ENCODE peak calls at places on chromosomes 16 and 17, in seven cellular contexts. F is ovary; S is naive thymus-derived CD4-positive, alpha-beta T cell; L is heart right ventricle; J is brain microvascular endothelial cell; P is HCT116; D is OCI-LY7. U is an unnamed sample.

GRCh38 chr16:7182510-7183109 is 150.0 kb upstream of the RBFOX1 start:
- DNase-seq in J (no peak), L (no peak), D (no peak), S (no peak), P (no peak), F (no peak), U (no peak)

GRCh38 chr16:47037396-47037745 is 63.9 kb upstream of the DNAJA2 start:
- DNase-seq in P (no peak), D (peak; percentile 38), J (no peak), S (peak; percentile 2), F (peak; percentile 74), L (peak; percentile 53), U (no peak)

GRCh38 chr17:73546770-73547345 is 97.4 kb downstream of the SDK2 start:
- DNase-seq in S (no peak), F (no peak), D (peak; percentile 95), L (peak; percentile 26), J (no peak), P (peak; percentile 12), U (no peak)

GRCh38 chr17:31248986-31249385 is 48.1 kb downstream of the OMG start:
- DNase-seq in J (peak; percentile 31), L (no peak), D (no peak), S (no peak), F (no peak), P (no peak), U (no peak)

GRCh38 chr17:74528491-74529199 is 2.6 kb downstream of the CD300LB start:
- DNase-seq in D (peak; percentile 55), L (no peak), P (no peak), J (no peak), F (no peak), S (no peak), U (no peak)

GRCh38 chr16:63623551-63624039 is 1498.3 kb downstream of the CDH11 start:
- DNase-seq in D (no peak), J (no peak), F (no peak), S (no peak), L (no peak), P (no peak), U (no peak)

GRCh38 chr17:83203073-83203471 is 123.7 kb downstream of the METRNL start:
- DNase-seq in P (no peak), L (peak; percentile 50), S (no peak), J (peak; percentile 97), F (peak; percentile 13), D (no peak), U (no peak)

GRCh38 chr16:88847654-88848053 is 9.1 kb downstream of the GALNS start:
- DNase-seq in D (no peak), S (no peak), F (no peak), L (no peak), P (no peak), J (no peak), U (no peak)

GRCh38 chr16:49116873-49117272 is 164.8 kb downstream of the CBLN1 start:
- DNase-seq in S (no peak), L (no peak), D (no peak), J (no peak), P (no peak), F (no peak), U (peak; percentile 15)

GRCh38 chr16:641326-642188 is at the start of gene MCRIP2:
- DNase-seq in L (peak; percentile 90), P (no peak), S (no peak), J (peak; percentile 18), D (peak; percentile 85), F (peak; percentile 91), U (peak; percentile 46)

GRCh38 chr16:11101695-11102522 is 154.1 kb downstream of the SOCS1 start:
- DNase-seq in D (no peak), J (peak; percentile 59), P (no peak), L (no peak), S (no peak), F (no peak), U (no peak)

GRCh38 chr16:4780235-4780634 is 7.9 kb downstream of the SEPTIN12 start:
- DNase-seq in J (no peak), F (no peak), L (no peak), D (no peak), S (no peak), P (no peak), U (no peak)

GRCh38 chr16:3007957-3008748 is 4.6 kb upstream of the CLDN9 start:
- DNase-seq in F (no peak), P (no peak), J (no peak), S (no peak), D (peak; percentile 23), L (no peak), U (no peak)

GRCh38 chr16:31708348-31708747 is 165.3 kb upstream of the ZNF267 start:
- DNase-seq in L (no peak), S (no peak), J (no peak), F (no peak), P (no peak), D (no peak), U (no peak)

GRCh38 chr17:59607817-59608403 is 11.8 kb upstream of the CLTC start:
- DNase-seq in D (peak; percentile 22), P (no peak), J (no peak), S (no peak), F (no peak), L (no peak), U (no peak)

DNA sequence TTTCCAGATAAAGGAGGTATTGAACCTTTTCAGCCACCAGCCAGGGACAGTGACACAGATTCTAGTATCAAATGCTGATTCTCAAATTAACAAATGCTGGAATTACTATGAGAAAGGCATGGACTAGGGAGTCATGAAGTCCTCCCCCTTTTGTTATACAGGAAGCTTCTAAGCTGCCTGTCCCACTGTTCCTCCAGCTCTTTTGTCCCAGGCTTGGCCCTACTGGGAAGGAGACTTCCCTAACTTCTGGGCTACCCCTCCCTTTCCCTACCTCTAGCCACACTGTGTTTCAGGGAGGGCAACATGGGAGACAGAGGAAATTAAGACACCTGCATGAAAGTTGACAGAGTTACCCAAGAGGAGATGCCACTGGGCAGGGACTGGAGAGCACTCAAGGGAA is 192.5 kb downstream of the CDH13 start:
- DNase-seq in J (no peak), L (no peak), D (no peak), S (no peak), F (no peak), P (no peak), U (no peak)
- H3K27ac ChIP-seq in J (no peak overlapping the region), L (no peak overlapping the region), D (no peak overlapping the region), S (no peak overlapping the region), F (no peak overlapping the region), P (no peak overlapping the region), U (no peak overlapping the region)

DNA sequence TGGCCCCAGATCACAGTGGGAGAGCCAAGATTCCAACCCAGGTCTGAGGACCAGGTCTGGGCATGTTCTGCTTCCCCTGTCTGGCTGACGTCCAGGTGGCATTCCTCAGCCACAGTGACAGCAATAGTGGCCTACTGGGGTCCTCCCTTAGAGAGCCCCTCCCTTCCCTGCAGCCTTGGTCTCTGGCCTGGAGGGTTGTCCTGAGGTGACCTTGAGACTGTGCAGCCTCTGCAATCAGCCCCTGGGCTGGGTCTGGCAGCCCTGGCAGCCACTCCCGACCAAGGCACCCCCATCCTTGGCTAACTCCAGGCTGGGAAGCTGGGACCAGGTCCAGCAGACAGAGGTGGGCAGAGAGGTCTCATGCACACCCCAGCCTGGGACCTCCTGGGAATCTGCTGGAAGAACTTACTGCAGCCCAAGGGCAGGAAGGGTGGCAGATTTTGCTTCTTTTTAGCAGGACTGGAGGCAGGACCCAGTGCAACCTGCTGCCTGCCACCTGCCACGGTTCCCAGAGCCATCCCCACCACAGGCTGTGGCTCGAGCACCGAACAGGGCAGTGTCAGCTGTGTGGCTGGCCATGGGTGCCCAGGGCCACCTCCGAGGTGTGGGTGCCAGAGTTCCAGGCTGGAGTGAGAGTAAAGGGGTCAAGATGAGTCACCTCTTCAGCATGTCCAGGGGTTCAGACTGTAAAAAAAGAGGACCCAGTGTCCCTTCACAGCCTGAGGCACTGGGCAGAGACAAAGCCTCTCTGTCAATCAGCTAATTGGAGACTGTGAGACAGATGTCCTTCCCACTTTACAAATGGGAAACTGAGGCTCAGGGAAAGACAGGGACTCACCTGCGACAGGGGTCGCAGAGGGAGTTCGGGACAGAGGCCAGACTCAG is 12.6 kb downstream of the GRB7 start:
- DNase-seq in J (no peak), D (no peak), S (no peak), P (no peak), L (peak; percentile 46), F (no peak), U (no peak)
- H3K27ac ChIP-seq in J (no peak overlapping the region), D (no peak overlapping the region), S (no peak overlapping the region), P (peak overlapping the region; percentile 56), L (peak overlapping the region; percentile 53), F (no peak overlapping the region), U (no peak overlapping the region)

GRCh38 chr16:9048302-9048700 is 43.1 kb upstream of the HAPSTR1 start:
- DNase-seq in P (peak; percentile 29), L (no peak), J (no peak), D (no peak), F (no peak), S (no peak), U (no peak)

GRCh38 chr16:9049241-9049640 is 42.2 kb upstream of the HAPSTR1 start:
- DNase-seq in P (no peak), F (no peak), S (no peak), D (no peak), L (no peak), J (peak; percentile 82), U (no peak)

GRCh38 chr16:9047689-9048301 is 43.6 kb upstream of the HAPSTR1 start:
- DNase-seq in P (peak; percentile 98), J (peak; percentile 99), F (peak; percentile 33), S (no peak), D (no peak), L (peak; percentile 83), U (peak; percentile 71)

GRCh38 chr16:9053006-9053601 is 38.3 kb upstream of the HAPSTR1 start:
- DNase-seq in P (peak; percentile 74), F (no peak), L (peak; percentile 32), D (peak; percentile 52), J (peak; percentile 81), S (no peak), U (no peak)

DNA sequence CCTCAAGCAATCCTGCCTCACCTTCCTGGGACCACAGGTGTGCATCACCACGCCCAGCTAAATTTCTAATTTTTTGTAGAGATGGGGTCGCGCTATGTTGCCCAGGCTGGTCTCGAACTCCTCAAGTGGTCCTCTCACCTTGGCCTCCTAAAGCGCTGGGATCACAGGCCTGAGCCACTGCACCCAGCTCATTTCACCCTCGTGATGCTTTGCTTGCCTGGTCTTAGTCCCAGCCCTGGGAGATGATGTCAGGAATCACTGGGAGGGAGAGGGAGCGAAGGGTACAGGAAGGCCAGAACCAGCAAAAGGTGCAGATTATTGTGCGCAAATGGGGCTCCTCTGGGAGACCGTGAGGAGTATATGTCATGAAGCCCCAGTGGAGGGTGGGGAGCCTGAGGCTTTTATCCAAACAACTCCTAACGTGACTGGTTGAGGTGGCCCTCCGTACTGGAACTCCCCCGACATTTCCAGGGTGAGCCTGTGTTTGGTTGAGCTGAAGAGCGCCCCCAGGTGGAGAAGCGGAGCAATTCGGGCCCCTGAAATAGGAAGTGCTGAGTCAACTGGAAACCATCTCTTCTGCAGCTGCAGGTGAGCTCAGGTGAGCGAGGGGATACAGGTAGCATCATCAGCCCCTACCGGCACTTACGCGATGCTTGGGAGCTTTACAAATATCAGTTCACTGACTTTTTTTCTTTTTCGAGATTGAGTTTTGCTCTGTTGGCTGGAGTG is 41.2 kb upstream of the HAPSTR1 start:
- DNase-seq in F (no peak), L (no peak), J (no peak), D (peak; percentile 27), P (no peak), S (no peak), U (no peak)
- H3K27ac ChIP-seq in F (no peak overlapping the region), L (no peak overlapping the region), J (peak overlapping the region; percentile 78), D (no peak overlapping the region), P (no peak overlapping the region), S (no peak overlapping the region), U (no peak overlapping the region)

DNA sequence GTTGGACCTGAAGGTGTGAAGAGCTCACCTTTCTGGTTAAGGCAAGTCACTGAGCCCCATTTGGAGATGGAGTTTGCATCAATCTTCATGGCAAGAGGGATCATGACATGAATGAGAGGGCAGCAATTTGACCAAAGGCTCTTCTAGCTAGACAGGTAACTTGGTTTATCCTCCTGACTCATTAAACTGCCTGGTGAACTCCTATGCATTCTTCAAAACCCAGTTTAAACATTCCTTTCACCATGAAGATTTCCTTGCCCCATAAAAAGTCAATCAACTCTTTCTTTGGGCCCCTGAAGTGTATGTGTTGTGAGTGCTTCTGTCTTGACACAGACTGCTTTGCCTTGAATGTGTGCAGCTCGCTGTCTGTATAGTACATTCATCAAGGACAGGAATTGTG is 120.0 kb upstream of the FOXF1 start:
- DNase-seq in S (no peak), L (no peak), P (no peak), F (no peak), J (no peak), D (no peak), U (no peak)
- H3K27ac ChIP-seq in S (no peak overlapping the region), L (no peak overlapping the region), P (no peak overlapping the region), F (no peak overlapping the region), J (no peak overlapping the region), D (no peak overlapping the region), U (no peak overlapping the region)